ENCODE peak calls at places on chromosomes 2 and 18, in five cellular contexts. W is mesenchymal stem cell, J is PC-3, E is neural progenitor cell, R is mammary epithelial cell. K is an unnamed sample.
A peak's percentile ranks its signal among the peaks of the same experiment; 100 is the strongest.

GRCh38 chr2:54384301-54385035 is 71.7 kb upstream of the SPTBN1 start:
- DNase-seq in W (no peak), J (no peak), E (peak; percentile 39), R (peak; percentile 36), K (no peak)

GRCh38 chr2:43414586-43415125 is 181.2 kb downstream of the THADA start:
- DNase-seq in W (no peak), J (no peak), E (no peak), R (no peak), K (no peak)

GRCh38 chr2:120857422-120857821 is 121.8 kb downstream of the GLI2 start:
- DNase-seq in W (no peak), J (no peak), E (no peak), R (no peak), K (no peak)

GRCh38 chr2:237980087-237980486 is 13.3 kb downstream of the UBE2F start:
- DNase-seq in W (no peak), J (no peak), E (no peak), R (no peak), K (no peak)

GRCh38 chr2:176960736-176961135 is 251.9 kb upstream of the HNRNPA3 start:
- DNase-seq in W (no peak), J (no peak), E (peak; percentile 25), R (no peak), K (no peak)

GRCh38 chr2:200446612-200447011 is 63.3 kb downstream of the KCTD18 start:
- DNase-seq in W (no peak), J (no peak), E (no peak), R (no peak), K (no peak)

GRCh38 chr18:75213610-75214009 is 3.0 kb downstream of the TSHZ1 start:
- DNase-seq in W (no peak), J (peak; percentile 46), E (no peak), R (no peak), K (no peak)

GRCh38 chr2:145652546-145652945 is 1132.6 kb upstream of the ZEB2 start:
- DNase-seq in W (peak; percentile 75), J (no peak), E (no peak), R (no peak), K (peak; percentile 8)

GRCh38 chr2:120287183-120288015 is 34.7 kb downstream of the RALB start:
- DNase-seq in W (peak; percentile 90), J (peak; percentile 91), E (no peak), R (peak; percentile 87), K (peak; percentile 59)

GRCh38 chr2:241443486-241444223 is 64.7 kb downstream of the STK25 start:
- DNase-seq in W (peak; percentile 36), J (peak; percentile 62), E (no peak), R (peak; percentile 93), K (no peak)

GRCh38 chr2:121405233-121405632 is 120.2 kb upstream of the TFCP2L1 start:
- DNase-seq in W (no peak), J (no peak), E (no peak), R (no peak), K (no peak)

GRCh38 chr2:236545248-236545658 is 24.4 kb upstream of the ACKR3 start:
- DNase-seq in W (no peak), J (no peak), E (no peak), R (no peak), K (no peak)

GRCh38 chr2:154402138-154402714 is 296.3 kb upstream of the KCNJ3 start:
- DNase-seq in W (peak; percentile 21), J (peak; percentile 41), E (peak; percentile 39), R (peak; percentile 20), K (peak; percentile 47)

GRCh38 chr2:215567504-215567903 is 131.6 kb upstream of the FN1 start:
- DNase-seq in W (no peak), J (no peak), E (no peak), R (no peak), K (no peak)

GRCh38 chr18:11818486-11819203 is 32.6 kb upstream of the CHMP1B start:
- DNase-seq in W (no peak), J (no peak), E (no peak), R (no peak), K (no peak)

GRCh38 chr2:159010963-159011362 is 42.5 kb downstream of the TANC1 start:
- DNase-seq in W (peak; percentile 38), J (no peak), E (no peak), R (peak; percentile 48), K (no peak)

GRCh38 chr2:101190753-101191516 is 39.8 kb upstream of the TBC1D8 start:
- DNase-seq in W (no peak), J (no peak), E (no peak), R (peak; percentile 52), K (no peak)

GRCh38 chr2:55460562-55460961 is 40.9 kb upstream of the CCDC88A start:
- DNase-seq in W (peak; percentile 60), J (no peak), E (no peak), R (peak; percentile 25), K (no peak)

GRCh38 chr2:152396051-152396511 is 61.1 kb downstream of the FMNL2 start:
- DNase-seq in W (no peak), J (no peak), E (no peak), R (no peak), K (no peak)

GRCh38 chr2:144032566-144032965 is 487.4 kb downstream of the ZEB2 start:
- DNase-seq in W (peak; percentile 65), J (no peak), E (no peak), R (no peak), K (no peak)

GRCh38 chr2:121809607-121810006 is 54.2 kb downstream of the TSN start:
- DNase-seq in W (no peak), J (no peak), E (no peak), R (no peak), K (no peak)

GRCh38 chr2:46909771-46910419 is 5.7 kb downstream of the MCFD2 start:
- DNase-seq in W (peak; percentile 75), J (peak; percentile 90), E (no peak), R (peak; percentile 95), K (peak; percentile 17)

GRCh38 chr2:137981112-137981679 is 16.9 kb downstream of the HNMT start:
- DNase-seq in W (no peak), J (no peak), E (no peak), R (no peak), K (no peak)

GRCh38 chr2:197464180-197464579 is 10.8 kb downstream of the COQ10B start:
- DNase-seq in W (no peak), J (no peak), E (no peak), R (no peak), K (no peak)

GRCh38 chr2:136248242-136248641 is 130.3 kb upstream of the CXCR4 start:
- DNase-seq in W (peak; percentile 27), J (peak; percentile 38), E (no peak), R (no peak), K (peak; percentile 27)

GRCh38 chr2:207086136-207086535 is 79.6 kb downstream of the KLF7 start:
- DNase-seq in W (no peak), J (no peak), E (no peak), R (no peak), K (no peak)

GRCh38 chr2:127643698-127644660 is 2.0 kb upstream of the GPR17 start:
- DNase-seq in W (no peak), J (no peak), E (peak; percentile 38), R (no peak), K (no peak)

GRCh38 chr18:61336766-61337165 is 3.5 kb downstream of the CDH20 start:
- DNase-seq in W (no peak), J (no peak), E (no peak), R (no peak), K (no peak)

GRCh38 chr2:204364860-204365530 is 180.3 kb upstream of the PARD3B start:
- DNase-seq in W (no peak), J (no peak), E (no peak), R (no peak), K (no peak)

GRCh38 chr18:52312321-52312720 is 27.7 kb upstream of the DCC start:
- DNase-seq in W (no peak), J (peak; percentile 16), E (no peak), R (peak; percentile 43), K (no peak)

GRCh38 chr18:10290244-10291240 is 163.9 kb upstream of the APCDD1 start:
- DNase-seq in W (peak; percentile 66), J (no peak), E (no peak), R (no peak), K (no peak)

GRCh38 chr18:76977108-76977621 is 154.8 kb downstream of the ZNF236 start:
- DNase-seq in W (no peak), J (no peak), E (no peak), R (no peak), K (no peak)

GRCh38 chr2:195658541-195658890 is 1.5 kb downstream of the SLC39A10 start:
- DNase-seq in W (peak; percentile 80), J (peak; percentile 97), E (no peak), R (peak; percentile 76), K (peak; percentile 64)

DNA sequence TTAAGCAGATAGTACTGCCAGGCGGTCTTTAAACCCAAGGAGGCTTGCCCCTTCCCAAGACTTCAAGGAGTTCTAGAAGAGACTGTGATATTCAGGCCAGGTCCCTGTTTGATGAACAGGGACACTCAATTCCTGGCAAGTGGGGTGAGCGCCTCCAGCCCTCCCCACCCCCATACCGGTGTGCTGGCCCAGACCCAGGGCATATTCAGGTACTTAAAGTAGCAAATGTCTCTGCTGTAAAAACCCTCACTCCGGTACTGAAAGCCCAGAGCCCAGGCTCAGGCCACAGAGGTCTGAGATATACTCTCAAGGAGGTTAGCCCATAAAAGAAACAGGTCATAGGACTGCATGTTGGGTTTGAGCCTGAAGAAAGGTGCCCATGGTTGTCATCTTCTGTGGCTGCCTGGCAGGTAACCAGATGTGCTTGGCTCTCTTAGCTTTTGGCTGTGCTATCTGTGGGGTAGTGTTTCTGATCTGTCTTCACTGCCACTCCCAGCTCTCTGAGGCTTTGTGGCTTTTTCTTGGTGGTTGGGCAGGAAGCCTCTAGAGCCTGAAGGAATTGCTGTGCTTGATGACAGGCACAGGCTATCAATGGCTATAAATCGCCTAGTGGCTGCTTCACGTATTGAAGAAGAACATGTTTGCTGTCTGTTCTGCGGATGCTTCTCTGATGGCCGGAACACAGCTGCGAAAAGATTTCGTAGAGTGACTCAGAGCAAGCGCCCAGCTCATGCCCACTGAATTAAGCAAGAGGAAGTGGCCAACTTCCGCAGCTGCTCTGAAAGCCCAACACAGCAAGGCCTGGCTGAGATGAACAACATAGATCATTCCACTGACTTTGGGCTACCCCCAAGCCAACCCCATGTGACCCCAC is 63.3 kb upstream of the ALPP start:
- DNase-seq in W (peak; percentile 93), J (peak; percentile 31), E (no peak), R (peak; percentile 96), K (no peak)
- H2AFZ ChIP-seq in W (no peak overlapping the region), J (no peak overlapping the region), E (no peak overlapping the region), R (peak overlapping the region; percentile 85), K (no peak overlapping the region)

GRCh38 chr2:232955856-232956255 is 57.2 kb downstream of the NGEF start:
- DNase-seq in W (no peak), J (no peak), E (no peak), R (no peak), K (peak; percentile 17)
- H2AFZ ChIP-seq in W (no peak overlapping the region), J (no peak overlapping the region), E (no peak overlapping the region), R (no peak overlapping the region), K (no peak overlapping the region)

DNA sequence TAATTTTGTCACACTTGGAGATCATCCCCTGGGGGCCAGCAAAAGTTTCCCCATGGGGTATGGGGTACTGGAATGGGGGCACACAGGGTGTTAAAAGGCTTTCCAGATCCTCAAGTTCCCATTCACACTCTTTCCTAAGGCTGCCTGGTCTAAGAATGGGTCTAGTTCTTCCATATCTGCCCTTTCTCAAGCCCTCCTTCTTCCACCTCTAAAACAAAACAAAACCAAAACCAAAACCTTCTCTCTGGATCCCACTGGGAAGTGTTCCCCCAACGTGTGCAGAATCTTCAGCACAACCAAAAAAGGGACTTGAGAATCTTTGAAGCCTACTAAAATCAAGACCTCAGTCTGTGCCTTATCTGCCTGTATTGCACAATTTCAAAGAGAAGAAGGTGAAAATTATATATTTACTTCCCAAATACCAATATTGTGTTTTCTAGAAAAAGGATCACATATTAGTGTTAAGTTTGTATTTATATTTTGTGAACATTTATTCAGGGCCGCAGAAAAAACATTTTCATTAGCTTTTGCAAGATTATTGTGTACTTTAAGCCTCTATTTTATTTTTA is 207.2 kb upstream of the TCF4 start:
- DNase-seq in W (peak; percentile 22), J (no peak), E (no peak), R (no peak), K (no peak)
- H2AFZ ChIP-seq in W (no peak overlapping the region), J (no peak overlapping the region), E (no peak overlapping the region), R (peak overlapping the region; percentile 4), K (no peak overlapping the region)

GRCh38 chr2:42094114-42094513 is 46.3 kb downstream of the PKDCC start:
- DNase-seq in W (no peak), J (no peak), E (no peak), R (no peak), K (no peak)
- H2AFZ ChIP-seq in W (no peak overlapping the region), J (no peak overlapping the region), E (no peak overlapping the region), R (no peak overlapping the region), K (no peak overlapping the region)